ENCODE peak calls at places on chromosomes 16 and 17, in five cellular contexts. Q is ovary, R is dorsolateral prefrontal cortex, P is ascending aorta, Y is fibroblast of lung. I is an unnamed sample.

GRCh38 chr16:83992624-83993023 is 24.6 kb downstream of the NECAB2 start:
- DNase-seq in Q (no peak), P (no peak), R (no peak), Y (peak; percentile 81), I (peak; percentile 71)

GRCh38 chr16:64711026-64711425 is 410.8 kb downstream of the CDH11 start:
- DNase-seq in P (no peak), Q (no peak), R (no peak), Y (peak; percentile 99), I (peak; percentile 87)

GRCh38 chr17:21304091-21304490 is 19.6 kb downstream of the MAP2K3 start:
- DNase-seq in R (peak; percentile 34), Q (peak; percentile 15), Y (no peak), P (no peak), I (no peak)

GRCh38 chr16:985237-985636 is 3.7 kb downstream of the SOX8 start:
- DNase-seq in Y (no peak), P (no peak), Q (no peak), R (peak; percentile 82), I (no peak)

GRCh38 chr17:44082206-44082605 is 11.7 kb downstream of the G6PC3 start:
- DNase-seq in P (no peak), R (no peak), Q (no peak), Y (no peak), I (no peak)

GRCh38 chr16:17439580-17439979 is 31.2 kb downstream of the XYLT1 start:
- DNase-seq in P (no peak), Q (no peak), Y (no peak), R (no peak), I (no peak)

GRCh38 chr17:35743911-35744328 is 9.1 kb downstream of the GAS2L2 start:
- DNase-seq in Q (no peak), R (no peak), Y (peak; percentile 45), P (no peak), I (peak; percentile 27)

GRCh38 chr17:10083864-10084263 is 114.5 kb downstream of the GAS7 start:
- DNase-seq in R (no peak), P (no peak), Y (no peak), Q (no peak), I (no peak)

GRCh38 chr17:36608794-36609497 is 7.6 kb downstream of the MRM1 start:
- DNase-seq in P (no peak), Q (peak; percentile 66), R (peak; percentile 72), Y (peak; percentile 62), I (peak; percentile 41)

GRCh38 chr17:79888009-79888540 is 48.8 kb upstream of the CBX4 start:
- DNase-seq in Q (no peak), R (peak; percentile 11), P (no peak), Y (no peak), I (no peak)

GRCh38 chr17:38750044-38750311 is 1.8 kb upstream of the PCGF2 start:
- DNase-seq in Y (no peak), Q (no peak), R (no peak), P (no peak), I (no peak)

GRCh38 chr16:77194295-77195231 is 3.6 kb downstream of the MON1B start:
- DNase-seq in Y (no peak), P (no peak), Q (no peak), R (no peak), I (no peak)

GRCh38 chr16:19389246-19389645 is 28.4 kb upstream of the TMC5 start:
- DNase-seq in Y (peak; percentile 24), P (no peak), Q (no peak), R (no peak), I (no peak)

DNA sequence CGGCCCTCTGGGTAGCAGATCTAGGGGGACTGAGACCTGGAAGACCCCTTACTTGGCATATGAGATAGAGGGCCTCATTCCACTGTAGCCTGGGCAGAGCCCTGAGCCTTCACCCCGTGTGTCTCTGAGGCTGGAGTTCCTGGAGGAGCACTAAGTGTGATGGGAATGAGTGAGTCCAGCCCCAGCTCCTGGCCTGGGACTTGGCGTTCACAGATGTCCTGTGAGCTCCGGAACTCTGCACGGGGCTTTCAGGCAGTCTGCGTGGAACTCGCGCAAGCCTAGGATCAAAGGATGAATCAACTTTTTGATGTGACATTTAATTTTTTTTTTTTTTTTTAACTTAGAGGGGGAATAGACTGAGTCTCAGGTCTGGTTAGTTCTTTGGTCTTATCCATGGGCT is 1.8 kb downstream of the NKD1 start:
- DNase-seq in R (no peak), Q (peak; percentile 47), P (peak; percentile 75), Y (no peak), I (no peak)
- H3K4me3 ChIP-seq in R (no peak overlapping the region), Q (peak overlapping the region; percentile 74), P (peak overlapping the region; percentile 82), Y (no peak overlapping the region), I (no peak overlapping the region)

DNA sequence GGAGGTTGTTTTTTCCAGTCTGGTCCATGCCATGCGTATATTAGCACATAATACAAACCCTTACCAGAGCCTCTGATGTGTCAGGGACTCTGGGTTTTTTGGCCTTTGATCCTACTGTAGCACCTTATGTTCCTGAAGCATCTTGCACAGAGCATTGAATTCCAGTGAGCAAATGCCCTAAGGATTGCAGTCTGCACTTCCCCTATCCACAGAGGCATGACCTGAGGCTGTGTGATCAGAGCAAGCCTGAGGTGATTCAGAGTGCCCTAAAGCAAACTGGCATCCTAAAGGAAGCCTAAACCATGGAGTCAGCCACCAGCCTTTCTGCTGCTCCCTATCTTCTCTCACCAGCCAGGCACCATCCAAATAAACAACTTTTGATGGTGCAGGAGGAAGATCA is 41.3 kb upstream of the HAS3 start:
- DNase-seq in Y (no peak), P (no peak), R (no peak), Q (no peak), I (no peak)
- TF ChIP-seq CTCF in Y (no peak), P (no peak), R (no peak), Q (no peak), I (no peak)

GRCh38 chr16:85167589-85168537 is 55.6 kb upstream of the CIBAR2 start:
- DNase-seq in P (no peak), R (no peak), Q (no peak), Y (no peak), I (no peak)
- H3K4me3 ChIP-seq in P (no peak overlapping the region), R (no peak overlapping the region), Q (no peak overlapping the region), Y (peak overlapping the region; percentile 49), I (peak overlapping the region; percentile 27)

GRCh38 chr17:69609495-69610315 is 195.2 kb downstream of the MAP2K6 start:
- DNase-seq in Q (no peak), P (no peak), R (no peak), Y (peak; percentile 34), I (no peak)
- TF ChIP-seq CTCF in Q (no peak), P (peak; percentile 21), R (no peak), Y (peak; percentile 84), I (peak; percentile 77)

DNA sequence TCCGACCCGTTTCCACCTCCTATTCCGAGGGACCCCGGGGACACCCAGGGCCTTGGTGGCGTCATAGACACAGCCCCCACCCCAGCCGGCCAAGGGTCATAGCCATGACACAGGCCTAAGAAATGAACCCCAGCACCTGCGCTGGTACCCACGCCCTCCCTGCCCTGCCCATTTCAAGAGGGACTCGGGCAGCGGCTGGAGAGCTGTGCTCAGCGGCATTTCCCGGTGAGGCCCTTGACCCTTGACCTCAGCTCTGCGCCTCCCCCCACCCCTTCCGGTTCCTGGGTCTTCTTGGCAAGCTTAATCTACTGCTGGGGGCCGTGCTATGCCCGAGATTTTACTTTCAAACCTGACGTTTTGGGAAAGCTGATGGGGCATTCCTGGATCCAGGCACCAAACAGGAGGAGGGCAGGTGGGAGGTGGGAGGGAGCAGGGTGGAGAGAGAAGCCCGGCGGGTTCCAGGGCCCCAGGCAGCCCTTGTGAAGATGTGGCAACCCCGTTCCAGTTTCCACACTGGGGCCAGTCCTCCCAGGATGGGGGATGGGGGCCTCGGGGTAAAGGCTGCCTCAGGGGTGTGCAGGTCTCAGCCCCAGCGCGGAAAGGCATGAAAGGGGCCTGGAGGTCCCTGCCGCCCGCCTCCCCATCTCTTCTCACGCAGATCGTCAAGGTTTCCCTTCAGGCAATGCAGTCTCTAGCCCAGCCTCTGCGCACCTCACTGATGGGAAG is at the start of gene SLC22A31:
- DNase-seq in Y (no peak), Q (no peak), P (no peak), R (no peak), I (no peak)
- H3K4me3 ChIP-seq in Y (peak within 1 kb of the TSS; percentile 28), Q (peak within 1 kb of the TSS; percentile 28), P (peak within 1 kb of the TSS; percentile 54), R (no peak within 1 kb of the TSS), I (no peak within 1 kb of the TSS)